ENCODE peak calls at places on chromosome 18, in nine cellular contexts. One of them, this sample, is unnamed.

GRCh38 chr18:24600076-24600654 is 139.7 kb downstream of the HRH4 start:
- DNase-seq in kidney: no peak
- DNase-seq in coronary artery: no peak
- DNase-seq in GM20000: peak
- DNase-seq in amniotic stem cell: peak
- DNase-seq in H54: no peak
- DNase-seq in neural progenitor cell: peak
- DNase-seq in uterus: no peak
- DNase-seq in RKO: peak
- DNase-seq in this sample: no peak

GRCh38 chr18:7921938-7922587 is 354.9 kb downstream of the PTPRM start:
- DNase-seq in kidney: no peak
- DNase-seq in coronary artery: no peak
- DNase-seq in GM20000: no peak
- DNase-seq in amniotic stem cell: peak
- DNase-seq in H54: no peak
- DNase-seq in neural progenitor cell: no peak
- DNase-seq in uterus: no peak
- DNase-seq in RKO: no peak
- DNase-seq in this sample: no peak

GRCh38 chr18:55100817-55101457 is 141.7 kb upstream of the CCDC68 start:
- DNase-seq in kidney: no peak
- DNase-seq in coronary artery: no peak
- DNase-seq in GM20000: no peak
- DNase-seq in amniotic stem cell: no peak
- DNase-seq in H54: no peak
- DNase-seq in neural progenitor cell: no peak
- DNase-seq in uterus: no peak
- DNase-seq in RKO: peak
- DNase-seq in this sample: no peak

GRCh38 chr18:28115149-28115550 is 61.8 kb downstream of the CDH2 start:
- DNase-seq in kidney: no peak
- DNase-seq in coronary artery: no peak
- DNase-seq in GM20000: no peak
- DNase-seq in amniotic stem cell: peak
- DNase-seq in H54: no peak
- DNase-seq in neural progenitor cell: no peak
- DNase-seq in uterus: no peak
- DNase-seq in RKO: no peak
- DNase-seq in this sample: no peak

GRCh38 chr18:7116001-7116831 is 1.4 kb downstream of the LAMA1 start:
- DNase-seq in kidney: no peak
- DNase-seq in coronary artery: no peak
- DNase-seq in GM20000: no peak
- DNase-seq in amniotic stem cell: no peak
- DNase-seq in H54: no peak
- DNase-seq in neural progenitor cell: peak
- DNase-seq in uterus: no peak
- DNase-seq in RKO: no peak
- DNase-seq in this sample: no peak

GRCh38 chr18:34223893-34224422 is 755 bp downstream of the NOL4 start:
- DNase-seq in kidney: no peak
- DNase-seq in coronary artery: no peak
- DNase-seq in GM20000: no peak
- DNase-seq in amniotic stem cell: no peak
- DNase-seq in H54: no peak
- DNase-seq in neural progenitor cell: peak
- DNase-seq in uterus: no peak
- DNase-seq in RKO: no peak
- DNase-seq in this sample: no peak

GRCh38 chr18:45835057-45835634 is 9.7 kb downstream of the SIGLEC15 start:
- DNase-seq in kidney: no peak
- DNase-seq in coronary artery: no peak
- DNase-seq in GM20000: no peak
- DNase-seq in amniotic stem cell: no peak
- DNase-seq in H54: no peak
- DNase-seq in neural progenitor cell: no peak
- DNase-seq in uterus: no peak
- DNase-seq in RKO: no peak
- DNase-seq in this sample: no peak

GRCh38 chr18:21132398-21132918 is 20.8 kb upstream of the ROCK1 start:
- DNase-seq in kidney: peak
- DNase-seq in coronary artery: no peak
- DNase-seq in GM20000: no peak
- DNase-seq in amniotic stem cell: no peak
- DNase-seq in H54: no peak
- DNase-seq in neural progenitor cell: no peak
- DNase-seq in uterus: no peak
- DNase-seq in RKO: no peak
- DNase-seq in this sample: no peak

GRCh38 chr18:42583197-42583776 is 532.2 kb downstream of the RIT2 start:
- DNase-seq in kidney: no peak
- DNase-seq in coronary artery: no peak
- DNase-seq in GM20000: no peak
- DNase-seq in amniotic stem cell: no peak
- DNase-seq in H54: no peak
- DNase-seq in neural progenitor cell: no peak
- DNase-seq in uterus: no peak
- DNase-seq in RKO: no peak
- DNase-seq in this sample: no peak

GRCh38 chr18:9736942-9737813 is 29.1 kb downstream of the RAB31 start:
- DNase-seq in kidney: no peak
- DNase-seq in coronary artery: peak
- DNase-seq in GM20000: no peak
- DNase-seq in amniotic stem cell: peak
- DNase-seq in H54: no peak
- DNase-seq in neural progenitor cell: no peak
- DNase-seq in uterus: no peak
- DNase-seq in RKO: no peak
- DNase-seq in this sample: no peak

GRCh38 chr18:79802298-79802697 is 4.6 kb downstream of the KCNG2 start:
- DNase-seq in kidney: peak
- DNase-seq in coronary artery: no peak
- DNase-seq in GM20000: no peak
- DNase-seq in amniotic stem cell: no peak
- DNase-seq in H54: no peak
- DNase-seq in neural progenitor cell: no peak
- DNase-seq in uterus: no peak
- DNase-seq in RKO: no peak
- DNase-seq in this sample: peak

GRCh38 chr18:77133920-77134496 is 1.4 kb upstream of the MBP start:
- DNase-seq in kidney: no peak
- DNase-seq in coronary artery: peak
- DNase-seq in GM20000: no peak
- DNase-seq in amniotic stem cell: no peak
- DNase-seq in H54: no peak
- DNase-seq in neural progenitor cell: peak
- DNase-seq in uterus: no peak
- DNase-seq in RKO: no peak
- DNase-seq in this sample: no peak

GRCh38 chr18:11004951-11005350 is 144.4 kb downstream of the PIEZO2 start:
- DNase-seq in kidney: no peak
- DNase-seq in coronary artery: no peak
- DNase-seq in GM20000: no peak
- DNase-seq in amniotic stem cell: no peak
- DNase-seq in H54: no peak
- DNase-seq in neural progenitor cell: no peak
- DNase-seq in uterus: no peak
- DNase-seq in RKO: no peak
- DNase-seq in this sample: no peak

GRCh38 chr18:57802869-57803118 is 321 bp downstream of the ATP8B1 start:
- DNase-seq in kidney: no peak
- DNase-seq in coronary artery: no peak
- DNase-seq in GM20000: peak
- DNase-seq in amniotic stem cell: no peak
- DNase-seq in H54: no peak
- DNase-seq in neural progenitor cell: no peak
- DNase-seq in uterus: no peak
- DNase-seq in RKO: no peak
- DNase-seq in this sample: no peak

GRCh38 chr18:596288-596881 is 403 bp upstream of the CLUL1 start:
- DNase-seq in kidney: peak
- DNase-seq in coronary artery: no peak
- DNase-seq in GM20000: peak
- DNase-seq in amniotic stem cell: no peak
- DNase-seq in H54: peak
- DNase-seq in neural progenitor cell: peak
- DNase-seq in uterus: no peak
- DNase-seq in RKO: no peak
- DNase-seq in this sample: no peak

GRCh38 chr18:44588466-44588865 is 92.2 kb upstream of the SETBP1 start:
- DNase-seq in kidney: no peak
- DNase-seq in coronary artery: no peak
- DNase-seq in GM20000: no peak
- DNase-seq in amniotic stem cell: no peak
- DNase-seq in H54: no peak
- DNase-seq in neural progenitor cell: no peak
- DNase-seq in uterus: no peak
- DNase-seq in RKO: no peak
- DNase-seq in this sample: no peak

GRCh38 chr18:12741351-12741750 is 38.5 kb downstream of the PSMG2 start:
- DNase-seq in kidney: no peak
- DNase-seq in coronary artery: no peak
- DNase-seq in GM20000: no peak
- DNase-seq in amniotic stem cell: no peak
- DNase-seq in H54: no peak
- DNase-seq in neural progenitor cell: no peak
- DNase-seq in uterus: no peak
- DNase-seq in RKO: peak
- DNase-seq in this sample: no peak

GRCh38 chr18:52319423-52319822 is 20.6 kb upstream of the DCC start:
- DNase-seq in kidney: no peak
- DNase-seq in coronary artery: no peak
- DNase-seq in GM20000: no peak
- DNase-seq in amniotic stem cell: no peak
- DNase-seq in H54: no peak
- DNase-seq in neural progenitor cell: no peak
- DNase-seq in uterus: no peak
- DNase-seq in RKO: no peak
- DNase-seq in this sample: no peak

GRCh38 chr18:50203801-50204604 is 9.1 kb upstream of the MYO5B start:
- DNase-seq in kidney: no peak
- DNase-seq in coronary artery: no peak
- DNase-seq in GM20000: peak
- DNase-seq in amniotic stem cell: no peak
- DNase-seq in H54: peak
- DNase-seq in neural progenitor cell: peak
- DNase-seq in uterus: no peak
- DNase-seq in RKO: peak
- DNase-seq in this sample: no peak

GRCh38 chr18:79516441-79516931 is 120.8 kb downstream of the NFATC1 start:
- DNase-seq in kidney: peak
- DNase-seq in coronary artery: peak
- DNase-seq in GM20000: no peak
- DNase-seq in amniotic stem cell: no peak
- DNase-seq in H54: no peak
- DNase-seq in neural progenitor cell: no peak
- DNase-seq in uterus: no peak
- DNase-seq in RKO: no peak
- DNase-seq in this sample: peak

GRCh38 chr18:24560511-24560981 is 100.1 kb downstream of the HRH4 start:
- DNase-seq in kidney: no peak
- DNase-seq in coronary artery: no peak
- DNase-seq in GM20000: no peak
- DNase-seq in amniotic stem cell: no peak
- DNase-seq in H54: no peak
- DNase-seq in neural progenitor cell: peak
- DNase-seq in uterus: no peak
- DNase-seq in RKO: no peak
- DNase-seq in this sample: no peak

GRCh38 chr18:36527025-36527424 is 229.5 kb downstream of the FHOD3 start:
- DNase-seq in kidney: no peak
- DNase-seq in coronary artery: no peak
- DNase-seq in GM20000: no peak
- DNase-seq in amniotic stem cell: no peak
- DNase-seq in H54: no peak
- DNase-seq in neural progenitor cell: no peak
- DNase-seq in uterus: no peak
- DNase-seq in RKO: no peak
- DNase-seq in this sample: no peak

GRCh38 chr18:45361148-45361851 is 254.0 kb upstream of the SLC14A2 start:
- DNase-seq in kidney: no peak
- DNase-seq in coronary artery: no peak
- DNase-seq in GM20000: no peak
- DNase-seq in amniotic stem cell: no peak
- DNase-seq in H54: no peak
- DNase-seq in neural progenitor cell: no peak
- DNase-seq in uterus: no peak
- DNase-seq in RKO: no peak
- DNase-seq in this sample: no peak

GRCh38 chr18:3448845-3449701 is 899 bp upstream of the TGIF1 start:
- DNase-seq in kidney: peak
- DNase-seq in coronary artery: peak
- DNase-seq in GM20000: peak
- DNase-seq in amniotic stem cell: peak
- DNase-seq in H54: peak
- DNase-seq in neural progenitor cell: peak
- DNase-seq in uterus: peak
- DNase-seq in RKO: peak
- DNase-seq in this sample: peak

GRCh38 chr18:77366067-77366724 is 116.5 kb downstream of the GALR1 start:
- DNase-seq in kidney: no peak
- DNase-seq in coronary artery: no peak
- DNase-seq in GM20000: no peak
- DNase-seq in amniotic stem cell: no peak
- DNase-seq in H54: no peak
- DNase-seq in neural progenitor cell: no peak
- DNase-seq in uterus: no peak
- DNase-seq in RKO: no peak
- DNase-seq in this sample: no peak

GRCh38 chr18:8949206-8949605 is 153.3 kb upstream of the NDUFV2 start:
- DNase-seq in kidney: no peak
- DNase-seq in coronary artery: no peak
- DNase-seq in GM20000: no peak
- DNase-seq in amniotic stem cell: no peak
- DNase-seq in H54: no peak
- DNase-seq in neural progenitor cell: no peak
- DNase-seq in uterus: no peak
- DNase-seq in RKO: no peak
- DNase-seq in this sample: no peak

GRCh38 chr18:49884465-49884864 is 71.1 kb upstream of the ACAA2 start:
- DNase-seq in kidney: no peak
- DNase-seq in coronary artery: no peak
- DNase-seq in GM20000: no peak
- DNase-seq in amniotic stem cell: no peak
- DNase-seq in H54: no peak
- DNase-seq in neural progenitor cell: no peak
- DNase-seq in uterus: no peak
- DNase-seq in RKO: no peak
- DNase-seq in this sample: no peak

GRCh38 chr18:25880441-25880840 is 210.0 kb downstream of the SS18 start:
- DNase-seq in kidney: no peak
- DNase-seq in coronary artery: no peak
- DNase-seq in GM20000: no peak
- DNase-seq in amniotic stem cell: no peak
- DNase-seq in H54: no peak
- DNase-seq in neural progenitor cell: no peak
- DNase-seq in uterus: no peak
- DNase-seq in RKO: no peak
- DNase-seq in this sample: no peak

GRCh38 chr18:45386256-45386655 is 229.0 kb upstream of the SLC14A2 start:
- DNase-seq in kidney: no peak
- DNase-seq in coronary artery: no peak
- DNase-seq in GM20000: peak
- DNase-seq in amniotic stem cell: no peak
- DNase-seq in H54: no peak
- DNase-seq in neural progenitor cell: peak
- DNase-seq in uterus: no peak
- DNase-seq in RKO: no peak
- DNase-seq in this sample: no peak

This sample was measured in mesenteric fat pad.